ENCODE peak calls at places on chromosome 2, in nine cellular contexts. G is CD4-positive, CD25-positive, alpha-beta regulatory T cell; D is heart right ventricle; V is MM.1S; I is PC-9; F is CD8-positive, alpha-beta T cell; Y is GM23338; C is small intestine; O is mesendoderm. B is an unnamed sample.

GRCh38 chr2:67476808-67477790 is 80.0 kb downstream of the ETAA1 start:
- DNase-seq in I (no peak), V (peak; percentile 62), Y (peak; percentile 60), C (peak; percentile 59), D (no peak), G (peak; percentile 23), O (peak; percentile 52), F (no peak), B (no peak)

GRCh38 chr2:195810340-195811098 is 153.5 kb downstream of the SLC39A10 start:
- DNase-seq in V (no peak), F (no peak), D (no peak), Y (no peak), C (no peak), O (no peak), I (no peak), G (no peak), B (no peak)

GRCh38 chr2:54524236-54524991 is 68.3 kb downstream of the SPTBN1 start:
- DNase-seq in G (peak; percentile 46), O (peak; percentile 41), I (peak; percentile 60), Y (peak; percentile 39), V (peak; percentile 70), F (no peak), D (no peak), C (no peak), B (no peak)

GRCh38 chr2:55115795-55116597 is 65.7 kb upstream of the RTN4 start:
- DNase-seq in G (no peak), Y (no peak), V (no peak), C (no peak), O (peak; percentile 73), I (no peak), D (no peak), F (no peak), B (no peak)

GRCh38 chr2:121504316-121504715 is 26.4 kb upstream of the RNU4ATAC start:
- DNase-seq in V (no peak), D (no peak), G (no peak), F (no peak), Y (no peak), I (no peak), O (no peak), C (no peak), B (no peak)

GRCh38 chr2:43082111-43082877 is 144.1 kb downstream of the ZFP36L2 start:
- DNase-seq in I (no peak), C (no peak), V (no peak), F (no peak), D (peak; percentile 79), O (no peak), Y (no peak), G (no peak), B (peak; percentile 82)

GRCh38 chr2:197176457-197176964 is 134.1 kb downstream of the ANKRD44 start:
- DNase-seq in O (no peak), F (no peak), D (no peak), V (no peak), Y (no peak), G (no peak), C (no peak), I (no peak), B (no peak)

GRCh38 chr2:11680901-11681721 is 11.1 kb upstream of the NTSR2 start:
- DNase-seq in D (no peak), I (no peak), Y (no peak), F (no peak), G (no peak), O (no peak), C (no peak), V (no peak), B (no peak)

GRCh38 chr2:79887747-79888374 is 375.0 kb downstream of the CTNNA2 start:
- DNase-seq in Y (peak; percentile 82), V (peak; percentile 63), G (peak; percentile 47), I (peak; percentile 7), D (peak; percentile 17), O (peak; percentile 69), F (no peak), C (peak; percentile 63), B (no peak)

GRCh38 chr2:196328088-196328680 is 156.8 kb upstream of the STK17B start:
- DNase-seq in Y (no peak), F (no peak), V (no peak), G (no peak), I (no peak), C (no peak), D (no peak), O (no peak), B (no peak)

GRCh38 chr2:127093648-127094210 is 13.2 kb downstream of the BIN1 start:
- DNase-seq in G (no peak), V (no peak), D (no peak), Y (no peak), F (no peak), O (no peak), C (no peak), I (no peak), B (no peak)

GRCh38 chr2:127091148-127091547 is 15.8 kb downstream of the BIN1 start:
- DNase-seq in I (no peak), C (no peak), F (no peak), D (no peak), O (no peak), V (no peak), Y (no peak), G (no peak), B (no peak)

GRCh38 chr2:127092951-127093516 is 13.9 kb downstream of the BIN1 start:
- DNase-seq in I (no peak), C (no peak), O (no peak), D (no peak), G (no peak), Y (no peak), F (no peak), V (no peak), B (no peak)

GRCh38 chr2:127091886-127092285 is 15.1 kb downstream of the BIN1 start:
- DNase-seq in C (no peak), I (no peak), F (no peak), G (no peak), O (no peak), Y (no peak), V (no peak), D (no peak), B (no peak)

GRCh38 chr2:127092306-127092705 is 14.6 kb downstream of the BIN1 start:
- DNase-seq in F (no peak), Y (no peak), D (no peak), O (no peak), G (no peak), C (no peak), I (no peak), V (no peak), B (no peak)
- H3K4me3 ChIP-seq in F (no peak overlapping the region), Y (no peak overlapping the region), D (no peak overlapping the region), O (no peak overlapping the region), G (no peak overlapping the region), C (no peak overlapping the region), I (no peak overlapping the region), V (no peak overlapping the region), B (no peak overlapping the region)

GRCh38 chr2:148720501-148720998 is 76.0 kb downstream of the EPC2 start:
- DNase-seq in Y (peak; percentile 11), V (no peak), F (no peak), G (no peak), D (peak; percentile 18), I (no peak), C (peak; percentile 24), O (no peak), B (no peak)
- H3K27ac ChIP-seq in Y (no peak overlapping the region), V (no peak overlapping the region), F (no peak overlapping the region), G (no peak overlapping the region), D (no peak overlapping the region), I (no peak overlapping the region), C (no peak overlapping the region), O (no peak overlapping the region), B (peak overlapping the region; percentile 8)

GRCh38 chr2:29691386-29691950 is 229.9 kb downstream of the ALK start:
- DNase-seq in O (no peak), C (no peak), D (no peak), G (no peak), Y (no peak), I (no peak), V (no peak), F (no peak), B (no peak)
- H3K36me3 ChIP-seq in O (no peaks in the 10 kb centered on the region), C (no peaks in the 10 kb centered on the region), D (no peaks in the 10 kb centered on the region), G (no peaks in the 10 kb centered on the region), Y (no peaks in the 10 kb centered on the region), I (no peaks in the 10 kb centered on the region), V (no peaks in the 10 kb centered on the region), F (no peaks in the 10 kb centered on the region), B (no peaks in the 10 kb centered on the region)

DNA sequence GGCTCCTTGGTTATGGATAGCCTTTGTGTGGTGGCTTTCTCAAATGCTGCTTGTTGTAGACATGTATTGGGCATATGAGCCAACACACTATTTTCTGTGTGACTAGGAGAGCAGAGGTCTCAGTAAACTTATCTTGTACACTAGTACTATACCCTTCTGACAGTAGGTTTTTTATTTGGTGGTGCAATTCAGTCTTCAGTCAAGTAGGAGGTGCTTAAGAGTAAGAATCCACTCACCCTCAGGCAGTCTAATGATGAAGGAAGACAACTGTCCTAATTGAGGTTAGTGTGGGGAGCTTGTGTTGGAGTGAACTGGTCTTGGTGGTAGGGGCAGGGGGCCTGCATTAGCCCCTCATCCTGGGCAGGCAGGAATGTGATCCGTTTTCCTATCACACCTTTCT is 164.0 kb downstream of the SLC4A10 start:
- DNase-seq in Y (no peak), D (no peak), I (no peak), C (no peak), O (peak; percentile 3), F (no peak), V (no peak), G (no peak), B (no peak)
- H3K4me3 ChIP-seq in Y (no peak overlapping the region), D (no peak overlapping the region), I (no peak overlapping the region), C (no peak overlapping the region), O (no peak overlapping the region), F (no peak overlapping the region), V (no peak overlapping the region), G (no peak overlapping the region), B (no peak overlapping the region)

DNA sequence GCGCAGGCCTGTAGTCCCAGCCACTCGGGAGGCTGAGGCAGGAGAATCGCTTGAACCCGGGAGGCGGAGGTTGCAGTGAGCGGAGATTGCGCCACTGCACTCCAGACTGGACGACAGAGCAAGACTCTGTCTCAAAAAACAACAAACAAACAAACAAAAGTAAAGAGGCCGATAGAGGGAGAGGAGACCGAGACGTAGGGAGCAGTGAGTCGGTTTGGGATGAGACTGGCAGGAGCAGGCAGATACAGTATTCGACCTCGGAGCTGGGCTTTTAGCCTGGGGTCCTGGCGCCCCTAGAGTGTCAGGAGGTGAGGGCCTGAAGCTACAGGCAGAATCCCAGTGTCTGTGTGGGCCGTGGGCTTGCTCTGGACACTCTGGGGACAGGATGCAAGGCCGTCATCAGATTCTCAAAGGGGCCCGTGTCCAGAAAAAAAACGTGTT is 51.2 kb downstream of the SLC4A1AP start:
- DNase-seq in Y (peak; percentile 57), V (no peak), C (no peak), F (no peak), G (no peak), I (no peak), O (peak; percentile 33), D (no peak), B (peak; percentile 50)
- H3K27ac ChIP-seq in Y (no peak overlapping the region), V (no peak overlapping the region), C (no peak overlapping the region), F (no peak overlapping the region), G (no peak overlapping the region), I (peak overlapping the region; percentile 94), O (no peak overlapping the region), D (peak overlapping the region; percentile 97), B (peak overlapping the region; percentile 95)